ENCODE peak calls at places on chromosomes 16 and 17, in eight cellular contexts. S is pons; P is GM13977; I is activated T-cell treated with anti-CD3 and anti-CD28 coated beads for 24 hours; T is erythroblast; G is activated naive CD8-positive, alpha-beta T cell treated with anti-CD3 and anti-CD28 coated beads, Interleukin-2, amount 50 U/mL, for 24 hours; E is dorsolateral prefrontal cortex; X is body of pancreas. H is an unnamed sample.

GRCh38 chr17:10042589-10043244 is 137.6 kb upstream of the RCVRN start:
- DNase-seq in P (no peak), X (no peak), E (no peak), I (no peak), G (no peak), S (no peak), T (no peak), H (no peak)

GRCh38 chr17:12789976-12790805 is 893 bp downstream of the ARHGAP44 start:
- DNase-seq in I (no peak), G (no peak), S (no peak), P (no peak), X (peak; percentile 43), E (no peak), T (no peak), H (peak; percentile 29)

GRCh38 chr16:66036775-66037715 is 329.4 kb upstream of the CDH5 start:
- DNase-seq in X (no peak), P (no peak), G (no peak), S (no peak), E (no peak), T (no peak), I (no peak), H (no peak)

GRCh38 chr17:43719578-43719977 is 39.0 kb downstream of the SOST start:
- DNase-seq in T (no peak), S (peak; percentile 61), X (no peak), G (no peak), I (no peak), E (no peak), P (no peak), H (no peak)

GRCh38 chr16:87681990-87682570 is 79.8 kb downstream of the JPH3 start:
- DNase-seq in P (peak; percentile 77), E (no peak), S (no peak), I (no peak), G (peak; percentile 25), T (peak; percentile 12), X (no peak), H (peak; percentile 65)

GRCh38 chr16:49354101-49354500 is 19.5 kb upstream of the C16orf78 start:
- DNase-seq in P (no peak), X (no peak), T (no peak), I (no peak), S (no peak), G (no peak), E (no peak), H (no peak)

GRCh38 chr16:22075043-22075757 is 17.1 kb upstream of the VWA3A start:
- DNase-seq in X (no peak), T (no peak), P (no peak), S (no peak), G (no peak), E (no peak), I (no peak), H (no peak)

GRCh38 chr16:66741131-66741900 is 10.1 kb downstream of the DYNC1LI2 start:
- DNase-seq in X (peak; percentile 96), E (peak; percentile 92), S (peak; percentile 99), T (peak; percentile 73), I (no peak), G (no peak), P (no peak), H (no peak)

GRCh38 chr17:48001187-48001586 is 30.3 kb downstream of the CDK5RAP3 start:
- DNase-seq in T (no peak), G (no peak), S (peak; percentile 55), P (no peak), I (no peak), E (no peak), X (no peak), H (no peak)

GRCh38 chr16:28845173-28846079 is 722 bp downstream of the TUFM start:
- DNase-seq in X (peak; percentile 33), P (peak; percentile 52), G (peak; percentile 42), I (no peak), E (no peak), S (no peak), T (peak; percentile 70), H (no peak)

GRCh38 chr16:1972490-1972877 is 631 bp downstream of the TBL3 start:
- DNase-seq in S (no peak), E (no peak), T (peak; percentile 68), X (no peak), P (no peak), I (no peak), G (no peak), H (peak; percentile 46)

H was measured in GM20000.